ENCODE peak calls at places on chromosomes 13 and 19, in nine cellular contexts. One of them, this sample, is unnamed.

GRCh38 chr19:48271531-48272151 is 1.8 kb downstream of the ZNF114 start:
- DNase-seq in psoas muscle: no peak
- DNase-seq in heart left ventricle: peak
- DNase-seq in GM06990: peak
- DNase-seq in COR-L47: peak
- DNase-seq in stimulated activated CD4-positive, alpha-beta T cell treated with anti-CD3 and anti-CD28 coated beads, Interleukin-1b, Interleukin-23, amount 100 ng/mL, for 24 hours: no peak
- DNase-seq in activated CD4-positive, alpha-beta T cell treated with anti-CD3 and anti-CD28 coated beads, Interleukin-2, amount 50 U/mL, for 1 hour: no peak
- DNase-seq in lower leg skin: peak
- DNase-seq in neuronal stem cell: peak
- DNase-seq in this sample: peak

GRCh38 chr19:58228584-58229254 is at the start of gene ZNF544:
- DNase-seq in psoas muscle: peak
- DNase-seq in heart left ventricle: peak
- DNase-seq in GM06990: peak
- DNase-seq in COR-L47: peak
- DNase-seq in stimulated activated CD4-positive, alpha-beta T cell treated with anti-CD3 and anti-CD28 coated beads, Interleukin-1b, Interleukin-23, amount 100 ng/mL, for 24 hours: peak
- DNase-seq in activated CD4-positive, alpha-beta T cell treated with anti-CD3 and anti-CD28 coated beads, Interleukin-2, amount 50 U/mL, for 1 hour: peak
- DNase-seq in lower leg skin: peak
- DNase-seq in neuronal stem cell: peak
- DNase-seq in this sample: peak

GRCh38 chr19:12907166-12907565 is 11.9 kb downstream of the SYCE2 start:
- DNase-seq in psoas muscle: no peak
- DNase-seq in heart left ventricle: no peak
- DNase-seq in GM06990: no peak
- DNase-seq in COR-L47: no peak
- DNase-seq in stimulated activated CD4-positive, alpha-beta T cell treated with anti-CD3 and anti-CD28 coated beads, Interleukin-1b, Interleukin-23, amount 100 ng/mL, for 24 hours: no peak
- DNase-seq in activated CD4-positive, alpha-beta T cell treated with anti-CD3 and anti-CD28 coated beads, Interleukin-2, amount 50 U/mL, for 1 hour: no peak
- DNase-seq in lower leg skin: no peak
- DNase-seq in neuronal stem cell: no peak
- DNase-seq in this sample: no peak

GRCh38 chr13:42474954-42475353 is 99.0 kb upstream of the TNFSF11 start:
- DNase-seq in psoas muscle: no peak
- DNase-seq in heart left ventricle: no peak
- DNase-seq in GM06990: no peak
- DNase-seq in COR-L47: no peak
- DNase-seq in stimulated activated CD4-positive, alpha-beta T cell treated with anti-CD3 and anti-CD28 coated beads, Interleukin-1b, Interleukin-23, amount 100 ng/mL, for 24 hours: no peak
- DNase-seq in activated CD4-positive, alpha-beta T cell treated with anti-CD3 and anti-CD28 coated beads, Interleukin-2, amount 50 U/mL, for 1 hour: no peak
- DNase-seq in lower leg skin: no peak
- DNase-seq in neuronal stem cell: no peak
- DNase-seq in this sample: no peak

GRCh38 chr19:12484371-12485322 is at the start of gene ZNF709:
- DNase-seq in psoas muscle: peak
- DNase-seq in heart left ventricle: peak
- DNase-seq in GM06990: peak
- DNase-seq in COR-L47: peak
- DNase-seq in stimulated activated CD4-positive, alpha-beta T cell treated with anti-CD3 and anti-CD28 coated beads, Interleukin-1b, Interleukin-23, amount 100 ng/mL, for 24 hours: peak
- DNase-seq in activated CD4-positive, alpha-beta T cell treated with anti-CD3 and anti-CD28 coated beads, Interleukin-2, amount 50 U/mL, for 1 hour: peak
- DNase-seq in lower leg skin: peak
- DNase-seq in neuronal stem cell: peak
- DNase-seq in this sample: peak

GRCh38 chr13:96817336-96817941 is 176.8 kb downstream of the OXGR1 start:
- DNase-seq in psoas muscle: no peak
- DNase-seq in heart left ventricle: no peak
- DNase-seq in GM06990: no peak
- DNase-seq in COR-L47: peak
- DNase-seq in stimulated activated CD4-positive, alpha-beta T cell treated with anti-CD3 and anti-CD28 coated beads, Interleukin-1b, Interleukin-23, amount 100 ng/mL, for 24 hours: no peak
- DNase-seq in activated CD4-positive, alpha-beta T cell treated with anti-CD3 and anti-CD28 coated beads, Interleukin-2, amount 50 U/mL, for 1 hour: no peak
- DNase-seq in lower leg skin: no peak
- DNase-seq in neuronal stem cell: peak
- DNase-seq in this sample: no peak

GRCh38 chr19:29927944-29928669 is 13.9 kb upstream of the URI1 start:
- DNase-seq in psoas muscle: no peak
- DNase-seq in heart left ventricle: no peak
- DNase-seq in GM06990: peak
- DNase-seq in COR-L47: no peak
- DNase-seq in stimulated activated CD4-positive, alpha-beta T cell treated with anti-CD3 and anti-CD28 coated beads, Interleukin-1b, Interleukin-23, amount 100 ng/mL, for 24 hours: no peak
- DNase-seq in activated CD4-positive, alpha-beta T cell treated with anti-CD3 and anti-CD28 coated beads, Interleukin-2, amount 50 U/mL, for 1 hour: no peak
- DNase-seq in lower leg skin: no peak
- DNase-seq in neuronal stem cell: no peak
- DNase-seq in this sample: peak

GRCh38 chr19:43755256-43755801 is 567 bp upstream of the SMG9 start:
- DNase-seq in psoas muscle: peak
- DNase-seq in heart left ventricle: peak
- DNase-seq in GM06990: peak
- DNase-seq in COR-L47: peak
- DNase-seq in stimulated activated CD4-positive, alpha-beta T cell treated with anti-CD3 and anti-CD28 coated beads, Interleukin-1b, Interleukin-23, amount 100 ng/mL, for 24 hours: peak
- DNase-seq in activated CD4-positive, alpha-beta T cell treated with anti-CD3 and anti-CD28 coated beads, Interleukin-2, amount 50 U/mL, for 1 hour: peak
- DNase-seq in lower leg skin: peak
- DNase-seq in neuronal stem cell: peak
- DNase-seq in this sample: peak

GRCh38 chr19:45657520-45658163 is 10.4 kb upstream of the GIPR start:
- DNase-seq in psoas muscle: no peak
- DNase-seq in heart left ventricle: no peak
- DNase-seq in GM06990: no peak
- DNase-seq in COR-L47: no peak
- DNase-seq in stimulated activated CD4-positive, alpha-beta T cell treated with anti-CD3 and anti-CD28 coated beads, Interleukin-1b, Interleukin-23, amount 100 ng/mL, for 24 hours: no peak
- DNase-seq in activated CD4-positive, alpha-beta T cell treated with anti-CD3 and anti-CD28 coated beads, Interleukin-2, amount 50 U/mL, for 1 hour: no peak
- DNase-seq in lower leg skin: no peak
- DNase-seq in neuronal stem cell: no peak
- DNase-seq in this sample: no peak

GRCh38 chr19:2249880-2250764 is 999 bp downstream of the AMH start:
- DNase-seq in psoas muscle: no peak
- DNase-seq in heart left ventricle: no peak
- DNase-seq in GM06990: no peak
- DNase-seq in COR-L47: no peak
- DNase-seq in stimulated activated CD4-positive, alpha-beta T cell treated with anti-CD3 and anti-CD28 coated beads, Interleukin-1b, Interleukin-23, amount 100 ng/mL, for 24 hours: no peak
- DNase-seq in activated CD4-positive, alpha-beta T cell treated with anti-CD3 and anti-CD28 coated beads, Interleukin-2, amount 50 U/mL, for 1 hour: no peak
- DNase-seq in lower leg skin: no peak
- DNase-seq in neuronal stem cell: no peak
- DNase-seq in this sample: no peak

GRCh38 chr19:35750167-35750566 is 1.8 kb downstream of the LIN37 start:
- DNase-seq in psoas muscle: no peak
- DNase-seq in heart left ventricle: no peak
- DNase-seq in GM06990: no peak
- DNase-seq in COR-L47: no peak
- DNase-seq in stimulated activated CD4-positive, alpha-beta T cell treated with anti-CD3 and anti-CD28 coated beads, Interleukin-1b, Interleukin-23, amount 100 ng/mL, for 24 hours: no peak
- DNase-seq in activated CD4-positive, alpha-beta T cell treated with anti-CD3 and anti-CD28 coated beads, Interleukin-2, amount 50 U/mL, for 1 hour: no peak
- DNase-seq in lower leg skin: no peak
- DNase-seq in neuronal stem cell: no peak
- DNase-seq in this sample: peak

GRCh38 chr13:78465250-78465649 is 138.1 kb downstream of the POU4F1 start:
- DNase-seq in psoas muscle: no peak
- DNase-seq in heart left ventricle: no peak
- DNase-seq in GM06990: no peak
- DNase-seq in COR-L47: no peak
- DNase-seq in stimulated activated CD4-positive, alpha-beta T cell treated with anti-CD3 and anti-CD28 coated beads, Interleukin-1b, Interleukin-23, amount 100 ng/mL, for 24 hours: no peak
- DNase-seq in activated CD4-positive, alpha-beta T cell treated with anti-CD3 and anti-CD28 coated beads, Interleukin-2, amount 50 U/mL, for 1 hour: no peak
- DNase-seq in lower leg skin: no peak
- DNase-seq in neuronal stem cell: no peak
- DNase-seq in this sample: no peak

GRCh38 chr19:12997967-12998940 is 3.0 kb downstream of the NFIX start:
- DNase-seq in psoas muscle: peak
- DNase-seq in heart left ventricle: no peak
- DNase-seq in GM06990: no peak
- DNase-seq in COR-L47: no peak
- DNase-seq in stimulated activated CD4-positive, alpha-beta T cell treated with anti-CD3 and anti-CD28 coated beads, Interleukin-1b, Interleukin-23, amount 100 ng/mL, for 24 hours: no peak
- DNase-seq in activated CD4-positive, alpha-beta T cell treated with anti-CD3 and anti-CD28 coated beads, Interleukin-2, amount 50 U/mL, for 1 hour: no peak
- DNase-seq in lower leg skin: no peak
- DNase-seq in neuronal stem cell: no peak
- DNase-seq in this sample: no peak

GRCh38 chr19:38799104-38799503 is 10.1 kb downstream of the LGALS7B start:
- DNase-seq in psoas muscle: peak
- DNase-seq in heart left ventricle: no peak
- DNase-seq in GM06990: no peak
- DNase-seq in COR-L47: no peak
- DNase-seq in stimulated activated CD4-positive, alpha-beta T cell treated with anti-CD3 and anti-CD28 coated beads, Interleukin-1b, Interleukin-23, amount 100 ng/mL, for 24 hours: no peak
- DNase-seq in activated CD4-positive, alpha-beta T cell treated with anti-CD3 and anti-CD28 coated beads, Interleukin-2, amount 50 U/mL, for 1 hour: no peak
- DNase-seq in lower leg skin: no peak
- DNase-seq in neuronal stem cell: no peak
- DNase-seq in this sample: no peak

GRCh38 chr13:114078501-114079451 is 53.6 kb downstream of the RASA3 start:
- DNase-seq in psoas muscle: peak
- DNase-seq in heart left ventricle: peak
- DNase-seq in GM06990: no peak
- DNase-seq in COR-L47: no peak
- DNase-seq in stimulated activated CD4-positive, alpha-beta T cell treated with anti-CD3 and anti-CD28 coated beads, Interleukin-1b, Interleukin-23, amount 100 ng/mL, for 24 hours: no peak
- DNase-seq in activated CD4-positive, alpha-beta T cell treated with anti-CD3 and anti-CD28 coated beads, Interleukin-2, amount 50 U/mL, for 1 hour: no peak
- DNase-seq in lower leg skin: peak
- DNase-seq in neuronal stem cell: no peak
- DNase-seq in this sample: no peak

GRCh38 chr13:107276936-107277335 is 709.0 kb upstream of the ARGLU1 start:
- DNase-seq in psoas muscle: no peak
- DNase-seq in heart left ventricle: no peak
- DNase-seq in GM06990: no peak
- DNase-seq in COR-L47: no peak
- DNase-seq in stimulated activated CD4-positive, alpha-beta T cell treated with anti-CD3 and anti-CD28 coated beads, Interleukin-1b, Interleukin-23, amount 100 ng/mL, for 24 hours: no peak
- DNase-seq in activated CD4-positive, alpha-beta T cell treated with anti-CD3 and anti-CD28 coated beads, Interleukin-2, amount 50 U/mL, for 1 hour: no peak
- DNase-seq in lower leg skin: no peak
- DNase-seq in neuronal stem cell: no peak
- DNase-seq in this sample: no peak

GRCh38 chr13:40666905-40667621 is 622 bp upstream of the FOXO1 start:
- DNase-seq in psoas muscle: peak
- DNase-seq in heart left ventricle: peak
- DNase-seq in GM06990: no peak
- DNase-seq in COR-L47: no peak
- DNase-seq in stimulated activated CD4-positive, alpha-beta T cell treated with anti-CD3 and anti-CD28 coated beads, Interleukin-1b, Interleukin-23, amount 100 ng/mL, for 24 hours: no peak
- DNase-seq in activated CD4-positive, alpha-beta T cell treated with anti-CD3 and anti-CD28 coated beads, Interleukin-2, amount 50 U/mL, for 1 hour: no peak
- DNase-seq in lower leg skin: peak
- DNase-seq in neuronal stem cell: peak
- DNase-seq in this sample: peak

GRCh38 chr19:51783373-51783772 is 11.6 kb upstream of the FPR3 start:
- DNase-seq in psoas muscle: no peak
- DNase-seq in heart left ventricle: no peak
- DNase-seq in GM06990: no peak
- DNase-seq in COR-L47: no peak
- DNase-seq in stimulated activated CD4-positive, alpha-beta T cell treated with anti-CD3 and anti-CD28 coated beads, Interleukin-1b, Interleukin-23, amount 100 ng/mL, for 24 hours: no peak
- DNase-seq in activated CD4-positive, alpha-beta T cell treated with anti-CD3 and anti-CD28 coated beads, Interleukin-2, amount 50 U/mL, for 1 hour: no peak
- DNase-seq in lower leg skin: no peak
- DNase-seq in neuronal stem cell: no peak
- DNase-seq in this sample: no peak

GRCh38 chr13:26022538-26023292 is 29.1 kb downstream of the SHISA2 start:
- DNase-seq in psoas muscle: peak
- DNase-seq in heart left ventricle: peak
- DNase-seq in GM06990: no peak
- DNase-seq in COR-L47: no peak
- DNase-seq in stimulated activated CD4-positive, alpha-beta T cell treated with anti-CD3 and anti-CD28 coated beads, Interleukin-1b, Interleukin-23, amount 100 ng/mL, for 24 hours: no peak
- DNase-seq in activated CD4-positive, alpha-beta T cell treated with anti-CD3 and anti-CD28 coated beads, Interleukin-2, amount 50 U/mL, for 1 hour: no peak
- DNase-seq in lower leg skin: peak
- DNase-seq in neuronal stem cell: no peak
- DNase-seq in this sample: peak

GRCh38 chr13:26707122-26708006 is 53.2 kb downstream of the GPR12 start:
- DNase-seq in psoas muscle: no peak
- DNase-seq in heart left ventricle: no peak
- DNase-seq in GM06990: no peak
- DNase-seq in COR-L47: peak
- DNase-seq in stimulated activated CD4-positive, alpha-beta T cell treated with anti-CD3 and anti-CD28 coated beads, Interleukin-1b, Interleukin-23, amount 100 ng/mL, for 24 hours: no peak
- DNase-seq in activated CD4-positive, alpha-beta T cell treated with anti-CD3 and anti-CD28 coated beads, Interleukin-2, amount 50 U/mL, for 1 hour: no peak
- DNase-seq in lower leg skin: no peak
- DNase-seq in neuronal stem cell: peak
- DNase-seq in this sample: peak

GRCh38 chr19:30253581-30253996 is 118.6 kb upstream of the ZNF536 start:
- DNase-seq in psoas muscle: no peak
- DNase-seq in heart left ventricle: no peak
- DNase-seq in GM06990: no peak
- DNase-seq in COR-L47: no peak
- DNase-seq in stimulated activated CD4-positive, alpha-beta T cell treated with anti-CD3 and anti-CD28 coated beads, Interleukin-1b, Interleukin-23, amount 100 ng/mL, for 24 hours: no peak
- DNase-seq in activated CD4-positive, alpha-beta T cell treated with anti-CD3 and anti-CD28 coated beads, Interleukin-2, amount 50 U/mL, for 1 hour: no peak
- DNase-seq in lower leg skin: peak
- DNase-seq in neuronal stem cell: no peak
- DNase-seq in this sample: peak

GRCh38 chr19:15374796-15375440 is 4.7 kb downstream of the AKAP8 start:
- DNase-seq in psoas muscle: peak
- DNase-seq in heart left ventricle: peak
- DNase-seq in GM06990: no peak
- DNase-seq in COR-L47: no peak
- DNase-seq in stimulated activated CD4-positive, alpha-beta T cell treated with anti-CD3 and anti-CD28 coated beads, Interleukin-1b, Interleukin-23, amount 100 ng/mL, for 24 hours: no peak
- DNase-seq in activated CD4-positive, alpha-beta T cell treated with anti-CD3 and anti-CD28 coated beads, Interleukin-2, amount 50 U/mL, for 1 hour: no peak
- DNase-seq in lower leg skin: no peak
- DNase-seq in neuronal stem cell: no peak
- DNase-seq in this sample: no peak

GRCh38 chr13:109088528-109088927 is 459.1 kb downstream of the MYO16 start:
- DNase-seq in psoas muscle: no peak
- DNase-seq in heart left ventricle: no peak
- DNase-seq in GM06990: peak
- DNase-seq in COR-L47: no peak
- DNase-seq in stimulated activated CD4-positive, alpha-beta T cell treated with anti-CD3 and anti-CD28 coated beads, Interleukin-1b, Interleukin-23, amount 100 ng/mL, for 24 hours: no peak
- DNase-seq in activated CD4-positive, alpha-beta T cell treated with anti-CD3 and anti-CD28 coated beads, Interleukin-2, amount 50 U/mL, for 1 hour: no peak
- DNase-seq in lower leg skin: no peak
- DNase-seq in neuronal stem cell: no peak
- DNase-seq in this sample: no peak

GRCh38 chr13:23674795-23675640 is 104.8 kb downstream of the TNFRSF19 start:
- DNase-seq in psoas muscle: no peak
- DNase-seq in heart left ventricle: no peak
- DNase-seq in GM06990: no peak
- DNase-seq in COR-L47: no peak
- DNase-seq in stimulated activated CD4-positive, alpha-beta T cell treated with anti-CD3 and anti-CD28 coated beads, Interleukin-1b, Interleukin-23, amount 100 ng/mL, for 24 hours: no peak
- DNase-seq in activated CD4-positive, alpha-beta T cell treated with anti-CD3 and anti-CD28 coated beads, Interleukin-2, amount 50 U/mL, for 1 hour: no peak
- DNase-seq in lower leg skin: no peak
- DNase-seq in neuronal stem cell: no peak
- DNase-seq in this sample: no peak

GRCh38 chr19:29596885-29597525 is 9.1 kb upstream of the POP4 start:
- DNase-seq in psoas muscle: no peak
- DNase-seq in heart left ventricle: no peak
- DNase-seq in GM06990: no peak
- DNase-seq in COR-L47: peak
- DNase-seq in stimulated activated CD4-positive, alpha-beta T cell treated with anti-CD3 and anti-CD28 coated beads, Interleukin-1b, Interleukin-23, amount 100 ng/mL, for 24 hours: no peak
- DNase-seq in activated CD4-positive, alpha-beta T cell treated with anti-CD3 and anti-CD28 coated beads, Interleukin-2, amount 50 U/mL, for 1 hour: no peak
- DNase-seq in lower leg skin: no peak
- DNase-seq in neuronal stem cell: peak
- DNase-seq in this sample: no peak

GRCh38 chr19:13128583-13128982 is 10.5 kb downstream of the NACC1 start:
- DNase-seq in psoas muscle: no peak
- DNase-seq in heart left ventricle: no peak
- DNase-seq in GM06990: no peak
- DNase-seq in COR-L47: no peak
- DNase-seq in stimulated activated CD4-positive, alpha-beta T cell treated with anti-CD3 and anti-CD28 coated beads, Interleukin-1b, Interleukin-23, amount 100 ng/mL, for 24 hours: no peak
- DNase-seq in activated CD4-positive, alpha-beta T cell treated with anti-CD3 and anti-CD28 coated beads, Interleukin-2, amount 50 U/mL, for 1 hour: no peak
- DNase-seq in lower leg skin: no peak
- DNase-seq in neuronal stem cell: no peak
- DNase-seq in this sample: peak

GRCh38 chr19:4328243-4328990 is 10.2 kb downstream of the STAP2 start:
- DNase-seq in psoas muscle: peak
- DNase-seq in heart left ventricle: peak
- DNase-seq in GM06990: peak
- DNase-seq in COR-L47: no peak
- DNase-seq in stimulated activated CD4-positive, alpha-beta T cell treated with anti-CD3 and anti-CD28 coated beads, Interleukin-1b, Interleukin-23, amount 100 ng/mL, for 24 hours: peak
- DNase-seq in activated CD4-positive, alpha-beta T cell treated with anti-CD3 and anti-CD28 coated beads, Interleukin-2, amount 50 U/mL, for 1 hour: peak
- DNase-seq in lower leg skin: peak
- DNase-seq in neuronal stem cell: peak
- DNase-seq in this sample: peak

GRCh38 chr19:48490980-48491792 is 20.4 kb downstream of the LMTK3 start:
- DNase-seq in psoas muscle: peak
- DNase-seq in heart left ventricle: peak
- DNase-seq in GM06990: peak
- DNase-seq in COR-L47: peak
- DNase-seq in stimulated activated CD4-positive, alpha-beta T cell treated with anti-CD3 and anti-CD28 coated beads, Interleukin-1b, Interleukin-23, amount 100 ng/mL, for 24 hours: no peak
- DNase-seq in activated CD4-positive, alpha-beta T cell treated with anti-CD3 and anti-CD28 coated beads, Interleukin-2, amount 50 U/mL, for 1 hour: peak
- DNase-seq in lower leg skin: no peak
- DNase-seq in neuronal stem cell: no peak
- DNase-seq in this sample: peak

GRCh38 chr13:93227280-93227905 is 786 bp downstream of the GPC6 start:
- DNase-seq in psoas muscle: peak
- DNase-seq in heart left ventricle: no peak
- DNase-seq in GM06990: peak
- DNase-seq in COR-L47: peak
- DNase-seq in stimulated activated CD4-positive, alpha-beta T cell treated with anti-CD3 and anti-CD28 coated beads, Interleukin-1b, Interleukin-23, amount 100 ng/mL, for 24 hours: no peak
- DNase-seq in activated CD4-positive, alpha-beta T cell treated with anti-CD3 and anti-CD28 coated beads, Interleukin-2, amount 50 U/mL, for 1 hour: no peak
- DNase-seq in lower leg skin: no peak
- DNase-seq in neuronal stem cell: peak
- DNase-seq in this sample: peak

GRCh38 chr13:105410602-105411001 is 1124.9 kb downstream of the EFNB2 start:
- DNase-seq in psoas muscle: peak
- DNase-seq in heart left ventricle: peak
- DNase-seq in GM06990: peak
- DNase-seq in COR-L47: no peak
- DNase-seq in stimulated activated CD4-positive, alpha-beta T cell treated with anti-CD3 and anti-CD28 coated beads, Interleukin-1b, Interleukin-23, amount 100 ng/mL, for 24 hours: peak
- DNase-seq in activated CD4-positive, alpha-beta T cell treated with anti-CD3 and anti-CD28 coated beads, Interleukin-2, amount 50 U/mL, for 1 hour: peak
- DNase-seq in lower leg skin: peak
- DNase-seq in neuronal stem cell: peak
- DNase-seq in this sample: peak

GRCh38 chr19:29843180-29844051 is 31.6 kb downstream of the CCNE1 start:
- DNase-seq in psoas muscle: peak
- DNase-seq in heart left ventricle: peak
- DNase-seq in GM06990: no peak
- DNase-seq in COR-L47: no peak
- DNase-seq in stimulated activated CD4-positive, alpha-beta T cell treated with anti-CD3 and anti-CD28 coated beads, Interleukin-1b, Interleukin-23, amount 100 ng/mL, for 24 hours: no peak
- DNase-seq in activated CD4-positive, alpha-beta T cell treated with anti-CD3 and anti-CD28 coated beads, Interleukin-2, amount 50 U/mL, for 1 hour: no peak
- DNase-seq in lower leg skin: no peak
- DNase-seq in neuronal stem cell: peak
- DNase-seq in this sample: peak

This sample was measured in islet precursor cell.